ENCODE peak calls at places on chromosomes 11 and 22, in eight cellular contexts. Z is foreskin fibroblast, J is ovary, U is MCF 10A, R is left lobe of liver, B is kidney tubule cell, F is activated T-cell treated with anti-CD3 and anti-CD28 coated beads for 1 hour, Q is NCI-H1930. V is an unnamed sample.

GRCh38 chr11:120950880-120951279 is 73.0 kb upstream of the TBCEL start:
- DNase-seq in B (no peak), Z (no peak), J (no peak), Q (no peak), U (no peak), R (peak; percentile 52), F (no peak), V (no peak)

GRCh38 chr11:124075841-124076571 is 34.9 kb upstream of the OR10G7 start:
- DNase-seq in Q (no peak), J (no peak), F (no peak), U (no peak), B (peak; percentile 22), R (no peak), Z (peak; percentile 18), V (no peak)

GRCh38 chr11:10405858-10406592 is 49.0 kb upstream of the AMPD3 start:
- DNase-seq in Q (peak; percentile 66), U (peak; percentile 89), J (peak; percentile 60), R (peak; percentile 62), F (peak; percentile 18), B (peak; percentile 86), Z (peak; percentile 93), V (peak; percentile 68)

GRCh38 chr11:69265210-69265609 is 28.7 kb upstream of the MYEOV start:
- DNase-seq in B (no peak), U (no peak), Z (no peak), F (no peak), J (no peak), Q (no peak), R (no peak), V (no peak)

GRCh38 chr22:45239378-45240136 is 1.1 kb downstream of the KIAA0930 start:
- DNase-seq in Q (no peak), J (no peak), Z (no peak), F (no peak), U (no peak), R (no peak), B (no peak), V (no peak)

GRCh38 chr22:40193429-40194421 is 16.0 kb downstream of the TNRC6B start:
- DNase-seq in Z (peak; percentile 57), U (peak; percentile 15), R (no peak), Q (no peak), J (no peak), B (peak; percentile 28), F (no peak), V (no peak)

GRCh38 chr11:44555031-44555800 is 10.2 kb upstream of the CD82 start:
- DNase-seq in F (no peak), J (no peak), Q (no peak), R (no peak), Z (no peak), U (no peak), B (no peak), V (no peak)

GRCh38 chr11:1746956-1747752 is 3.2 kb downstream of the IFITM10 start:
- DNase-seq in J (no peak), Z (no peak), B (no peak), Q (no peak), U (no peak), R (no peak), F (no peak), V (no peak)

GRCh38 chr11:61971177-61972111 is 4.0 kb upstream of the FTH1 start:
- DNase-seq in U (peak; percentile 98), Q (peak; percentile 11), J (peak; percentile 99), R (peak; percentile 98), B (peak; percentile 99), Z (peak; percentile 98), F (no peak), V (peak; percentile 97)

GRCh38 chr11:21909145-21909544 is 283.7 kb upstream of the ANO5 start:
- DNase-seq in U (peak; percentile 13), Q (no peak), B (peak; percentile 4), Z (no peak), J (no peak), F (no peak), R (no peak), V (no peak)

GRCh38 chr11:69950621-69951020 is 127.5 kb upstream of the ANO1 start:
- DNase-seq in B (no peak), Q (no peak), F (no peak), U (no peak), J (no peak), R (no peak), Z (no peak), V (no peak)

GRCh38 chr11:126840201-126840886 is 160.2 kb downstream of the KIRREL3 start:
- DNase-seq in U (no peak), F (no peak), Q (no peak), R (no peak), B (peak; percentile 39), Z (peak; percentile 56), J (no peak), V (no peak)

GRCh38 chr11:116885951-116886629 is 48.7 kb upstream of the APOA1 start:
- DNase-seq in Q (no peak), F (no peak), U (no peak), B (no peak), Z (peak; percentile 72), R (no peak), J (no peak), V (no peak)

GRCh38 chr11:11403763-11404725 is 51.0 kb upstream of the CSNK2A3 start:
- DNase-seq in J (no peak), Z (peak; percentile 44), Q (no peak), B (no peak), F (no peak), U (no peak), R (no peak), V (no peak)

GRCh38 chr11:117205211-117205818 is 6.1 kb downstream of the TAGLN start:
- DNase-seq in Q (no peak), F (no peak), B (no peak), R (no peak), U (no peak), J (peak; percentile 60), Z (peak; percentile 30), V (no peak)

GRCh38 chr22:24460418-24461089 is 33.2 kb downstream of the ADORA2A start:
- DNase-seq in R (no peak), B (no peak), Q (no peak), U (no peak), Z (no peak), J (no peak), F (no peak), V (no peak)

GRCh38 chr11:23497040-23497439 is 636.8 kb upstream of the CCDC179 start:
- DNase-seq in R (no peak), F (no peak), J (no peak), B (no peak), Z (no peak), U (no peak), Q (no peak), V (no peak)

GRCh38 chr11:64742940-64743590 is 877 bp downstream of the RASGRP2 start:
- DNase-seq in J (peak; percentile 81), U (peak; percentile 38), Q (no peak), Z (peak; percentile 75), F (peak; percentile 67), B (peak; percentile 35), R (peak; percentile 86), V (peak; percentile 28)

GRCh38 chr11:66906077-66906929 is 49.4 kb downstream of the LRFN4 start:
- DNase-seq in B (peak; percentile 16), Z (peak; percentile 76), U (peak; percentile 59), J (peak; percentile 78), Q (no peak), F (no peak), R (peak; percentile 69), V (peak; percentile 93)

GRCh38 chr11:64568041-64568571 is 22.9 kb upstream of the SLC22A12 start:
- DNase-seq in Q (no peak), J (no peak), F (no peak), B (no peak), R (no peak), Z (no peak), U (no peak), V (no peak)

GRCh38 chr11:111405551-111405950 is 26.5 kb upstream of the POU2AF1 start:
- DNase-seq in B (no peak), U (no peak), F (no peak), R (no peak), Q (no peak), Z (no peak), J (no peak), V (no peak)

GRCh38 chr11:65639623-65640482 is 2.0 kb downstream of the SIPA1 start:
- DNase-seq in Q (no peak), R (no peak), U (no peak), F (peak; percentile 52), B (no peak), Z (no peak), J (no peak), V (no peak)

GRCh38 chr11:8249482-8249881 is 14.2 kb downstream of the LMO1 start:
- DNase-seq in Z (no peak), B (no peak), Q (no peak), R (no peak), U (no peak), F (no peak), J (peak; percentile 5), V (no peak)

GRCh38 chr22:18996376-18996900 is 60.3 kb upstream of the PRODH start:
- DNase-seq in U (no peak), R (no peak), Z (no peak), B (no peak), J (no peak), Q (no peak), F (no peak), V (no peak)

GRCh38 chr11:67400251-67400941 is 1.3 kb downstream of the PPP1CA start:
- DNase-seq in Q (no peak), R (no peak), B (no peak), J (no peak), Z (no peak), U (no peak), F (no peak), V (no peak)

V was measured in mammary epithelial cell.